ENCODE peak calls at places on chromosomes 4 and X, in four cellular contexts. E is gastrocnemius medialis, I is ovary, C is uterus. W is an unnamed sample.

GRCh38 chr4:84470204-84470785 is 28.8 kb downstream of the NKX6-1 start:
- DNase-seq in E (no peak), I (no peak), C (no peak), W (no peak)

GRCh38 chrX:53594354-53594753 is 92.2 kb downstream of the HUWE1 start:
- DNase-seq in E (no peak), I (no peak), C (no peak), W (no peak)

GRCh38 chrX:150899191-150899757 is 806 bp upstream of the CD99L2 start:
- DNase-seq in E (peak), I (peak), C (peak), W (peak)

GRCh38 chr4:41346306-41347061 is 89.8 kb downstream of the UCHL1 start:
- DNase-seq in E (no peak), I (no peak), C (no peak), W (no peak)

GRCh38 chr4:25760518-25761157 is 102.2 kb downstream of the SEL1L3 start:
- DNase-seq in E (no peak), I (no peak), C (no peak), W (no peak)

GRCh38 chr4:8198206-8198905 is 734 bp upstream of the SH3TC1 start:
- DNase-seq in E (no peak), I (no peak), C (no peak), W (peak)

GRCh38 chr4:4269326-4269725 is 20.6 kb downstream of the LYAR start:
- DNase-seq in E (no peak), I (no peak), C (no peak), W (no peak)

GRCh38 chr4:37873383-37873782 is 17.5 kb upstream of the TBC1D1 start:
- DNase-seq in E (no peak), I (no peak), C (no peak), W (no peak)

GRCh38 chr4:81220269-81220668 is 5.2 kb upstream of the PRKG2 start:
- DNase-seq in E (no peak), I (no peak), C (no peak), W (no peak)

GRCh38 chr4:183599690-183600089 is 59.3 kb downstream of the RWDD4 start:
- DNase-seq in E (no peak), I (no peak), C (no peak), W (no peak)

GRCh38 chr4:169252339-169253086 is 18.2 kb downstream of the SH3RF1 start:
- DNase-seq in E (no peak), I (no peak), C (no peak), W (no peak)

GRCh38 chr4:8506373-8507250 is 66.0 kb downstream of the TRMT44 start:
- DNase-seq in E (peak), I (peak), C (peak), W (peak)

GRCh38 chrX:84156831-84157230 is 31.2 kb downstream of the RPS6KA6 start:
- DNase-seq in E (no peak), I (no peak), C (no peak), W (no peak)

GRCh38 chr4:84492290-84492689 is 6.8 kb downstream of the NKX6-1 start:
- DNase-seq in E (no peak), I (no peak), C (no peak), W (no peak)

GRCh38 chr4:185254434-185254833 is 45.0 kb downstream of the SNX25 start:
- DNase-seq in E (no peak), I (no peak), C (no peak), W (no peak)

GRCh38 chrX:1336331-1337143 is at the start of gene IL3RA:
- DNase-seq in E (peak), I (no peak), C (peak), W (no peak)

GRCh38 chr4:107736924-107737448 is 17.0 kb upstream of the PAPSS1 start:
- DNase-seq in E (no peak), I (peak), C (no peak), W (no peak)

DNA sequence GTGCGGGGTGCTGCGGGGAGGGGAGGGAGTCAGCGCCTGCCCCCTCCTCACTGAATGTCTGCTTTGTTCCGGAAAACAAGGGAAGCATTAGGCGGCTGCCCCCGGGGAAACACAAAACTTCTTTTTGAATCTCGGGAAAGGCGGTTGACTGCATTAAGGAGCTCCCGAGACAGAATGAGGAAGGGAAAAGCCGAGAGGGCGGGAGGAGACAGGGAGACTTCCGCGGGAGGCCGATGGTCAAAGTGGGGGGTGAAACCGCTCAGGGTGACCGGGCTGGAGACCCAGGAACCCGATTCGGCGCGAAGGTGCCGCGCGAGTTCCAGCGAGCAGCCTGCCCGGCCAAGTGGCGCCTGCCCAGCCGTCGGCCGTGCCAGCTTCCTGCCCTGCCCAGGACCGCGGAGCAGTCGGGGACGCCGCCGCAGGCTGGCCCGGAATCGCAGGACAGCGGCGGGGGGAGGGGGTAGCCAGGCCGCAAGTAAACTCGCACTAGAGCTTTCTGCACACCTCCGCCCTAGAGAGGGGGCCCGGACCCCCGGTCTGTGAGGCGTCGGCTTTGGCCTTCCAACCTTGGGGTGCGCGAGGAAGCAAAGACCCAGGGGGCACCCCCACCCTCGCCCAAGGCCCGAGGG is 55.1 kb upstream of the BCOR start:
- DNase-seq in E (peak), I (peak), C (no peak), W (peak)
- TF ChIP-seq POLR2A in E (no peak), I (no peak), C (no peak), W (no peak)

GRCh38 chr4:98997176-98997575 is 1.7 kb downstream of the METAP1 start:
- DNase-seq in E (no peak), I (no peak), C (no peak), W (no peak)

GRCh38 chr4:98993419-98994071 is 2.0 kb upstream of the METAP1 start:
- DNase-seq in E (no peak), I (peak), C (no peak), W (peak)

GRCh38 chr4:98994474-98995182 is 893 bp upstream of the METAP1 start:
- DNase-seq in E (no peak), I (peak), C (no peak), W (no peak)

GRCh38 chr4:98996056-98996941 is 778 bp downstream of the METAP1 start:
- DNase-seq in E (no peak), I (peak), C (peak), W (peak)

DNA sequence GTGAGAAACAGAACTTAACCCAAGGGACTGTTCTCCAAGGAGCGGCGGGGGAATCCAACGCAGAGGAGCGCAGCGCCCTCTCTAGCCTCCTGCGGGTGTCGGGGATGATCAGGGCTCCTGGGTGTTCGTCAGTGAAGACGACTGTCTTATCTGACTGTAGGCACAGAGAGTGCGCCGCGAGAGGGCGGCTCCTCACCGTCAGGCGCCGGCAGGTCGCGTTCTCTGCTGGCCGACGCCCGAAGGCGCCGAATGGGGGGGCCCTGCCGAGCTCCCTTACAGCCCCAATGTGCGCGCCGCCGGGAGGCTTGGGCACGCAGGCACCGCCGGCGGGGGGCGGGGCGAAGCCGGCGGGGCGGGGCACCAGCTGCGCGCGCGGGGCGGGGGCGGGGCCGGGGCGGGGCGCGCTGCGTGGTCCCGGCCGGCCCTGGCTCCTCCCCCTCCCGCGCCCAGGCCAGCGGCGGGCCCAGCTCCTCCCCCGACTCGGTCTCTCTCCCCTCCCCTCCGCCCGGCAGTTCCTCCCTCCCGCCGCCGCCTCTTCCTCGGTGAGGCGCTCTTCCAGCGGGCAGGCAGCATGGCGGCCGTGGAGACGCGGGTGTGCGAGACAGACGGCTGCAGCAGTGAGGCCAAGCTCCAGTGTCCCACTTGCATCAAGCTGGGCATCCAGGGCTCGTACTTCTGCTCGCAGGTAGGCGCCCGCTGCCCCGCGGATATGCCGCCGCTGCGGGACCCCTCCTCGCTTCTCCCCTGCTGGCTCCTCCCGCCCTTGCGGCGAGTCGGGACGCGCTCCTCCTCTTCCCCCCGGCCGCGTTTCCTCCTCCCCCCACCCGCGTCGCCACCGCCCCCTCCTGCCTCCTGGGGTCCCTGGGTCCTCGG is at the start of gene METAP1:
- DNase-seq in E (peak), I (peak), C (peak), W (peak)
- TF ChIP-seq POLR2A in E (peak), I (peak), C (peak), W (no peak)

GRCh38 chr4:153344131-153345010 is at the start of gene MND1:
- DNase-seq in E (peak), I (peak), C (peak), W (peak)
- TF ChIP-seq POLR2A in E (no peak), I (no peak), C (no peak), W (no peak)

DNA sequence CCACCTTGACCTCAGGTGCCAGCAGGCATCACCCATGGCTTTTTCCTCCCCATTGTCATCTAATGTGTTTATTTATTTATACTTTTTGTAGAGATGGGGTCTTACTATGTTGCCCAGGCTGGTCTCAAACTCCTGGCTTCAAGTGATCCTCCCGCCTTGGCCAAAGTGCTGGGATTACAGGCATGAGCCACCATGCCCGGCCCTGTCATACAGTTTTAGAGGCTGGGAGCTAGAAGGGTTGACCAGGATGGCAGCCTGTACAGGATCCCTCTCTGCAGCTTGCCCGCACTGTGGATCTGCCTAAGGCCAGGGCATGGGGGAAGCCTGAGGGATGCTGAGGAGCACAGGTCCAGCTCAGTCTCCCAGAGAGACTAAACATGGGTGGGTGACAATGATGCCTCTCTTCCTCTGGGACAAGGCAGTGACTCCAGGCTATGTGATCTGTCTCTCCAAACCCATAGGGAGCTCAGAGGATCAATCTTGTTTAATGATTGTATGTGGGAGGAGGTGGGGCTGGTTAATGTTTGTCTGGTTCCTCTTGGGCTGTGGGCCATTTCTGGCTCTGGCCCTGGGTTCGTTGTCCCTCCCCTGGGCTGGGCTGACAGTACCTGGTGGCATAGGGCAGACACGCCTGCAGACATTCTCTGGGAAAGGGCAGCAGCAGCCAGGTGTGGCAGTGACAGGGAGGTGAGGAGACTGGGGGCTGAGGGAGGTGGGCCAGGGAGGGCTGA is 8.3 kb upstream of the GJB1 start:
- DNase-seq in E (no peak), I (no peak), C (no peak), W (no peak)
- TF ChIP-seq POLR2A in E (no peak), I (no peak), C (no peak), W (no peak)

DNA sequence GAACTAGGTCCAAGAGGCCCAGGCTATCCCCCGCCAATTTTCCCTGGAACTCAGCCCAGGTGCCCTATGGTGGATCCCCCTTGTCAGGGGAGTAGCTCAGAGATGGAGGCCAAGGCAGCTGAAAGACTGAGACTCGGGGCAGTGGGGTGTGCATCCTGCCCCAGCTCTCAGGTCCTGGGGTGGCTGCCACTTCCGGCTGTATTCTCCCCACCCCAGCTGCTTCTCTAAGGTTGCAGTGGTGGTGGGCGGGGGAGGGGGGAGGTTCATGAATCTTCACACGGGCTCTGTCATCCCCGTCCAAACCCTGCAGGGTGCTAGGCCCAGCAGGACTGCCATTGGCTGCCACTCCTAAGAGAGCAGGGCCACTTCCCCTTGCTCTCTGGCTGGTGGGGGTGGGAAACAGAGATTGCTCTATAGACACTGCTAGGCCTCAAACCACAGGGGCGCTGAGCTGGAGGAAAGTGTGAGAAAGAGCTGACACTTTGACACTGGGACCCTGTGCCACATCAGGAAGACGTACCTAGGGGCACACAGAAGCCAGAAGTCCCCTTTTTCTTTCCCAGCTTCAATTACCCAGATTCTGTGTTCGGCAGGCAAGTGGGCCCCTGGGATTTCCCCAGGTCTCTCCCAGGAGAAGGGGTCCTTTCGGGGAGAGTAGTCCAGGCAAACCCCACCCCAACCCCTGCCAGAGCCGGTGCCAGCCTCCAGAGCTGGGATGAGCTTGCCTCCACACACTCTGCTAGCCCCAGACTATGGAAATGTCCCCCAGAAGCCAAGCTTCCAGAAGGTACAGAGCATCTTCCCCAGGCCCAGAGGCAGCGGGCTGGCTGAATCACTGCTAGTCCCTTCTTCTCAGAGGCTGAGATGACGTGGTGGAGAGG is 1.6 kb downstream of the SASH3 start:
- DNase-seq in E (peak), I (no peak), C (no peak), W (no peak)
- TF ChIP-seq POLR2A in E (no peak), I (no peak), C (no peak), W (peak)

GRCh38 chr4:57075353-57075752 is 34.8 kb downstream of the IGFBP7 start:
- DNase-seq in E (no peak), I (no peak), C (no peak), W (no peak)

GRCh38 chr4:57074753-57075152 is 35.4 kb downstream of the IGFBP7 start:
- DNase-seq in E (no peak), I (no peak), C (no peak), W (no peak)

GRCh38 chr4:57076646-57077045 is 33.5 kb downstream of the IGFBP7 start:
- DNase-seq in E (no peak), I (no peak), C (no peak), W (no peak)

GRCh38 chr4:57078685-57079521 is 31.3 kb downstream of the IGFBP7 start:
- DNase-seq in E (no peak), I (no peak), C (no peak), W (no peak)

DNA sequence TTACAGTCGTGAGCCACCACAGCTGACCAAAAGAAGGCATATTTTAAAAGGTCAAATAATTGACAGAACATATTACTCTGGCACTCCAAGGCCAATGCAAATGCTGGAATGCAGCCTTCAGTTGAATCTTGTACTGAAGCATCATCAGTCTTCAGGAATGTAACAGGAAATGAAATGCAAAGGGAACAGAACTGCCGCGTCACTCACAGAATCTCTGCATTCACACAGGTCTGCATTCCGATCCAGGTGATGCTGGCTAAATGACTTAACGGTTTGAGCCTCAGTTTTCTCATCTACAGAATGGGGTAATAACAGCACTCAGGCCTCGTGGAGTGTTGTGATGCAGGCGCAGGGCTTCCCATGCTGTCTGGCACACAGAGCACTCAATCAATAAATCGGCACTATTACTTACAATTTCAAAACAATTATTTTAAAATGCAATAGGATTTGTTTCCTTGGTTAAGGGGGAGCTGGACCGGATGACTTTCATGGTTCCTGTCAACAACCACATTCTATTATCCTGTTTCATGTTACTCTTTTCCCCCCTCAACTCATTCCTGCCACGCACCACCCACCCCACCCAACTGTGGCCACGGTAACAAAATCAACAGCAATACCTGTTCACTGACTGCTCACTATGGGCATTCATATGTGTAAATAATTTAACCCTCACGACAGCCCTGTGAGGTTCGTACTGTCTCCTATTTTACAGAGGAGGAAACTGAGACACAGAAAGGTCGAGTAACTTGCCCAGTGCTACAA is 32.5 kb downstream of the IGFBP7 start:
- DNase-seq in E (no peak), I (no peak), C (no peak), W (no peak)
- TF ChIP-seq POLR2A in E (no peak), I (no peak), C (no peak), W (no peak)